ENCODE peak calls at places on chromosomes 5 and 9, in four cellular contexts. V is AML-193, T is GM23248, D is iPS DF 6.9. I is an unnamed sample.

GRCh38 chr5:138943615-138944173 is 68.6 kb upstream of the LRRTM2 start:
- DNase-seq in V (no peak), T (no peak), D (no peak), I (no peak)

GRCh38 chr9:106798021-106798799 is 64.8 kb upstream of the ZNF462 start:
- DNase-seq in V (no peak), T (no peak), D (no peak), I (no peak)

GRCh38 chr5:130705368-130705767 is 459.7 kb downstream of the HINT1 start:
- DNase-seq in V (no peak), T (no peak), D (no peak), I (no peak)

GRCh38 chr5:139742173-139742903 is 53.3 kb upstream of the PSD2 start:
- DNase-seq in V (no peak), T (no peak), D (no peak), I (no peak)

GRCh38 chr5:93581738-93582414 is 857 bp upstream of the NR2F1-AS1 start:
- DNase-seq in V (no peak), T (peak; percentile 70), D (no peak), I (no peak)

GRCh38 chr5:178206166-178207101 is 2.1 kb downstream of the HNRNPAB start:
- DNase-seq in V (no peak), T (peak; percentile 50), D (no peak), I (no peak)

GRCh38 chr9:36862206-36863145 is 171.6 kb downstream of the PAX5 start:
- DNase-seq in V (no peak), T (peak; percentile 66), D (no peak), I (no peak)

GRCh38 chr5:140196406-140196805 is 21.4 kb downstream of the CYSTM1 start:
- DNase-seq in V (peak; percentile 9), T (no peak), D (no peak), I (no peak)

GRCh38 chr5:6713274-6714181 is at the start of gene TENT4A:
- DNase-seq in V (no peak), T (peak; percentile 64), D (no peak), I (peak; percentile 24)

GRCh38 chr5:8012131-8012977 is 143.4 kb downstream of the MTRR start:
- DNase-seq in V (no peak), T (no peak), D (no peak), I (no peak)

I was measured in activated naive CD4-positive, alpha-beta T cell treated with anti-CD3 and anti-CD28 coated beads, Interleukin-2, amount 50 U/mL, for 16 hours.